ENCODE peak calls at places on chromosomes 3 and 15, in seven cellular contexts. One of them, this sample, is unnamed.

GRCh38 chr3:12394516-12395271 is 89.6 kb upstream of the TSEN2 start:
- DNase-seq in heart left ventricle: no peak
- DNase-seq in esophagus squamous epithelium: no peak
- DNase-seq in colonic mucosa: no peak
- DNase-seq in body of pancreas: no peak
- DNase-seq in GM23248: peak; percentile 13
- DNase-seq in brain microvascular endothelial cell: no peak
- DNase-seq in this sample: no peak

GRCh38 chr3:8328971-8329370 is 172.7 kb upstream of the LMCD1 start:
- DNase-seq in heart left ventricle: no peak
- DNase-seq in esophagus squamous epithelium: no peak
- DNase-seq in colonic mucosa: no peak
- DNase-seq in body of pancreas: no peak
- DNase-seq in GM23248: no peak
- DNase-seq in brain microvascular endothelial cell: no peak
- DNase-seq in this sample: no peak

GRCh38 chr15:69459063-69459462 is 6.4 kb downstream of the RPLP1 start:
- DNase-seq in heart left ventricle: no peak
- DNase-seq in esophagus squamous epithelium: no peak
- DNase-seq in colonic mucosa: no peak
- DNase-seq in body of pancreas: no peak
- DNase-seq in GM23248: peak; percentile 27
- DNase-seq in brain microvascular endothelial cell: no peak
- DNase-seq in this sample: no peak

GRCh38 chr3:190825389-190826016 is 37.0 kb downstream of the GMNC start:
- DNase-seq in heart left ventricle: no peak
- DNase-seq in esophagus squamous epithelium: no peak
- DNase-seq in colonic mucosa: no peak
- DNase-seq in body of pancreas: no peak
- DNase-seq in GM23248: peak; percentile 33
- DNase-seq in brain microvascular endothelial cell: no peak
- DNase-seq in this sample: no peak

GRCh38 chr3:117439812-117440211 is 730.2 kb downstream of the TUSC7 start:
- DNase-seq in heart left ventricle: no peak
- DNase-seq in esophagus squamous epithelium: no peak
- DNase-seq in colonic mucosa: no peak
- DNase-seq in body of pancreas: peak; percentile 15
- DNase-seq in GM23248: peak; percentile 31
- DNase-seq in brain microvascular endothelial cell: peak; percentile 4
- DNase-seq in this sample: no peak

GRCh38 chr15:74431645-74432044 is 2.1 kb downstream of the SEMA7A start:
- DNase-seq in heart left ventricle: no peak
- DNase-seq in esophagus squamous epithelium: no peak
- DNase-seq in colonic mucosa: no peak
- DNase-seq in body of pancreas: no peak
- DNase-seq in GM23248: peak; percentile 44
- DNase-seq in brain microvascular endothelial cell: no peak
- DNase-seq in this sample: no peak

GRCh38 chr15:97168704-97169475 is 791.6 kb upstream of the ARRDC4 start:
- DNase-seq in heart left ventricle: no peak
- DNase-seq in esophagus squamous epithelium: no peak
- DNase-seq in colonic mucosa: no peak
- DNase-seq in body of pancreas: no peak
- DNase-seq in GM23248: no peak
- DNase-seq in brain microvascular endothelial cell: no peak
- DNase-seq in this sample: no peak

GRCh38 chr15:74525946-74526345 is 15.1 kb upstream of the ARID3B start:
- DNase-seq in heart left ventricle: no peak
- DNase-seq in esophagus squamous epithelium: no peak
- DNase-seq in colonic mucosa: no peak
- DNase-seq in body of pancreas: no peak
- DNase-seq in GM23248: peak; percentile 96
- DNase-seq in brain microvascular endothelial cell: no peak
- DNase-seq in this sample: no peak

GRCh38 chr3:162337630-162338029 is 841.0 kb downstream of the OTOL1 start:
- DNase-seq in heart left ventricle: no peak
- DNase-seq in esophagus squamous epithelium: no peak
- DNase-seq in colonic mucosa: no peak
- DNase-seq in body of pancreas: no peak
- DNase-seq in GM23248: no peak
- DNase-seq in brain microvascular endothelial cell: no peak
- DNase-seq in this sample: no peak

GRCh38 chr15:69784808-69785550 is 312.7 kb downstream of the TLE3 start:
- DNase-seq in heart left ventricle: no peak
- DNase-seq in esophagus squamous epithelium: no peak
- DNase-seq in colonic mucosa: no peak
- DNase-seq in body of pancreas: no peak
- DNase-seq in GM23248: peak; percentile 71
- DNase-seq in brain microvascular endothelial cell: peak; percentile 34
- DNase-seq in this sample: no peak

GRCh38 chr3:47324278-47324865 is 41.6 kb downstream of the KLHL18 start:
- DNase-seq in heart left ventricle: peak; percentile 63
- DNase-seq in esophagus squamous epithelium: no peak
- DNase-seq in colonic mucosa: peak; percentile 67
- DNase-seq in body of pancreas: peak; percentile 58
- DNase-seq in GM23248: peak; percentile 91
- DNase-seq in brain microvascular endothelial cell: peak; percentile 65
- DNase-seq in this sample: peak; percentile 65

GRCh38 chr3:13187593-13187992 is 114.4 kb upstream of the IQSEC1 start:
- DNase-seq in heart left ventricle: no peak
- DNase-seq in esophagus squamous epithelium: no peak
- DNase-seq in colonic mucosa: no peak
- DNase-seq in body of pancreas: no peak
- DNase-seq in GM23248: no peak
- DNase-seq in brain microvascular endothelial cell: no peak
- DNase-seq in this sample: no peak

GRCh38 chr15:45521596-45522167 is 873 bp downstream of the SLC30A4 start:
- DNase-seq in heart left ventricle: no peak
- DNase-seq in esophagus squamous epithelium: no peak
- DNase-seq in colonic mucosa: peak; percentile 47
- DNase-seq in body of pancreas: no peak
- DNase-seq in GM23248: peak; percentile 24
- DNase-seq in brain microvascular endothelial cell: no peak
- DNase-seq in this sample: no peak

GRCh38 chr3:169744332-169745054 is 20.4 kb downstream of the TERC start:
- DNase-seq in heart left ventricle: no peak
- DNase-seq in esophagus squamous epithelium: no peak
- DNase-seq in colonic mucosa: no peak
- DNase-seq in body of pancreas: no peak
- DNase-seq in GM23248: peak; percentile 16
- DNase-seq in brain microvascular endothelial cell: no peak
- DNase-seq in this sample: no peak

GRCh38 chr3:52052831-52053306 is 3.5 kb downstream of the DUSP7 start:
- DNase-seq in heart left ventricle: peak; percentile 95
- DNase-seq in esophagus squamous epithelium: peak; percentile 23
- DNase-seq in colonic mucosa: peak; percentile 83
- DNase-seq in body of pancreas: peak; percentile 38
- DNase-seq in GM23248: peak; percentile 91
- DNase-seq in brain microvascular endothelial cell: peak; percentile 75
- DNase-seq in this sample: peak; percentile 83

GRCh38 chr3:37221407-37221806 is 47.0 kb upstream of the LRRFIP2 start:
- DNase-seq in heart left ventricle: no peak
- DNase-seq in esophagus squamous epithelium: no peak
- DNase-seq in colonic mucosa: no peak
- DNase-seq in body of pancreas: no peak
- DNase-seq in GM23248: peak; percentile 82
- DNase-seq in brain microvascular endothelial cell: peak; percentile 83
- DNase-seq in this sample: no peak

GRCh38 chr3:127412578-127413317 is 124.9 kb upstream of the PRR20G start:
- DNase-seq in heart left ventricle: no peak
- DNase-seq in esophagus squamous epithelium: no peak
- DNase-seq in colonic mucosa: peak; percentile 13
- DNase-seq in body of pancreas: no peak
- DNase-seq in GM23248: no peak
- DNase-seq in brain microvascular endothelial cell: no peak
- DNase-seq in this sample: peak; percentile 24
- H3K27ac ChIP-seq in heart left ventricle: no peak overlapping the region
- H3K27ac ChIP-seq in esophagus squamous epithelium: no peak overlapping the region
- H3K27ac ChIP-seq in colonic mucosa: no peak overlapping the region
- H3K27ac ChIP-seq in body of pancreas: no peak overlapping the region
- H3K27ac ChIP-seq in GM23248: no peak overlapping the region
- H3K27ac ChIP-seq in brain microvascular endothelial cell: no peak overlapping the region
- H3K27ac ChIP-seq in this sample: peak overlapping the region; percentile 40

GRCh38 chr15:81297147-81297572 is 26.8 kb downstream of the STARD5 start:
- DNase-seq in heart left ventricle: no peak
- DNase-seq in esophagus squamous epithelium: no peak
- DNase-seq in colonic mucosa: no peak
- DNase-seq in body of pancreas: no peak
- DNase-seq in GM23248: peak; percentile 76
- DNase-seq in brain microvascular endothelial cell: no peak
- DNase-seq in this sample: no peak

GRCh38 chr15:81297580-81298575 is 26.1 kb downstream of the STARD5 start:
- DNase-seq in heart left ventricle: no peak
- DNase-seq in esophagus squamous epithelium: no peak
- DNase-seq in colonic mucosa: no peak
- DNase-seq in body of pancreas: no peak
- DNase-seq in GM23248: no peak
- DNase-seq in brain microvascular endothelial cell: no peak
- DNase-seq in this sample: no peak

GRCh38 chr15:81299630-81300273 is 24.2 kb downstream of the STARD5 start:
- DNase-seq in heart left ventricle: no peak
- DNase-seq in esophagus squamous epithelium: no peak
- DNase-seq in colonic mucosa: no peak
- DNase-seq in body of pancreas: no peak
- DNase-seq in GM23248: no peak
- DNase-seq in brain microvascular endothelial cell: no peak
- DNase-seq in this sample: no peak

GRCh38 chr15:81296673-81297072 is 27.3 kb downstream of the STARD5 start:
- DNase-seq in heart left ventricle: peak; percentile 63
- DNase-seq in esophagus squamous epithelium: no peak
- DNase-seq in colonic mucosa: peak; percentile 49
- DNase-seq in body of pancreas: no peak
- DNase-seq in GM23248: no peak
- DNase-seq in brain microvascular endothelial cell: no peak
- DNase-seq in this sample: no peak

DNA sequence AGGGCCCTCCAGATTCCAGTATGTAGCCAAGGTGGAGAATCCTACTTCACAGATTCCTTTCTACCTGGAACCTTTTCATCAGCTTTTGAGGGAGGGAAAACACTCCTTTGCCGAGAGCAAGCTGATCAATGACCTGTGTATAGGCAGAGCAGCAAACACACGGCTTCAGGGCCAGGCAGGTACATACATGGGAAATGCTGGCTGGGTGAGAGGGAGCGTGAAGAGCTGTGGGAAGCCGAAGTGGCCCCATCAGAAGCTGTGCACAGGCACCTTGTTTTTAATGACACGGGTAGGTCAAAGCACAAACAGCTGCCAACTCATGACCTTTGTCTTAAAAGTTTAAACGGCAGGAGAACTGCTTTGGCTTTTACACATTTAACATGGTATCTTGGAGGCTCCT is 25.3 kb downstream of the STARD5 start:
- DNase-seq in heart left ventricle: no peak
- DNase-seq in esophagus squamous epithelium: no peak
- DNase-seq in colonic mucosa: no peak
- DNase-seq in body of pancreas: no peak
- DNase-seq in GM23248: no peak
- DNase-seq in brain microvascular endothelial cell: no peak
- DNase-seq in this sample: no peak
- H3K4me3 ChIP-seq in heart left ventricle: peak overlapping the region; percentile 45
- H3K4me3 ChIP-seq in esophagus squamous epithelium: no peak overlapping the region
- H3K4me3 ChIP-seq in colonic mucosa: peak overlapping the region; percentile 19
- H3K4me3 ChIP-seq in body of pancreas: no peak overlapping the region
- H3K4me3 ChIP-seq in GM23248: no peak overlapping the region
- H3K4me3 ChIP-seq in brain microvascular endothelial cell: no peak overlapping the region
- H3K4me3 ChIP-seq in this sample: no peak overlapping the region

DNA sequence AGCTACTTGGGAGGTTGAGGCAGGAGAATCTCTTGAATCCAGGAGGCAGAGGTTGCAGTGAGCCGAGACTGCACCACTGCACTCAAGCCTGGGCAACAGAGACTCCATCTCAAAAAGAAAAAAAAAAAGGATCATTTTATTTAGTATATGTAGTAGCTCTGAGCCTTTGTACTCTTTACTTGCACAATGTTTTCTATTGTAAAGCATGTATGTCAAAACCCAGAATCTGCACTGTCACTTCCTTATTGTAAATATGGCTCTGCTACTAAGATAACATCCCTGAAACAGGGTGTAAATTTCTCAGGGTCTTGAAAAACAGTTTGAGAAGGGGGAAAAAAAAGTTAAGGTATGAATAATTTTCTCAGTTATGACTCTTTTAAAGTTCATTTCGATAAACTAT is 35.1 kb downstream of the SLMAP start:
- DNase-seq in heart left ventricle: no peak
- DNase-seq in esophagus squamous epithelium: no peak
- DNase-seq in colonic mucosa: no peak
- DNase-seq in body of pancreas: no peak
- DNase-seq in GM23248: no peak
- DNase-seq in brain microvascular endothelial cell: no peak
- DNase-seq in this sample: no peak
- H3K27ac ChIP-seq in heart left ventricle: peak overlapping the region; percentile 34
- H3K27ac ChIP-seq in esophagus squamous epithelium: no peak overlapping the region
- H3K27ac ChIP-seq in colonic mucosa: no peak overlapping the region
- H3K27ac ChIP-seq in body of pancreas: no peak overlapping the region
- H3K27ac ChIP-seq in GM23248: no peak overlapping the region
- H3K27ac ChIP-seq in brain microvascular endothelial cell: no peak overlapping the region
- H3K27ac ChIP-seq in this sample: no peak overlapping the region

DNA sequence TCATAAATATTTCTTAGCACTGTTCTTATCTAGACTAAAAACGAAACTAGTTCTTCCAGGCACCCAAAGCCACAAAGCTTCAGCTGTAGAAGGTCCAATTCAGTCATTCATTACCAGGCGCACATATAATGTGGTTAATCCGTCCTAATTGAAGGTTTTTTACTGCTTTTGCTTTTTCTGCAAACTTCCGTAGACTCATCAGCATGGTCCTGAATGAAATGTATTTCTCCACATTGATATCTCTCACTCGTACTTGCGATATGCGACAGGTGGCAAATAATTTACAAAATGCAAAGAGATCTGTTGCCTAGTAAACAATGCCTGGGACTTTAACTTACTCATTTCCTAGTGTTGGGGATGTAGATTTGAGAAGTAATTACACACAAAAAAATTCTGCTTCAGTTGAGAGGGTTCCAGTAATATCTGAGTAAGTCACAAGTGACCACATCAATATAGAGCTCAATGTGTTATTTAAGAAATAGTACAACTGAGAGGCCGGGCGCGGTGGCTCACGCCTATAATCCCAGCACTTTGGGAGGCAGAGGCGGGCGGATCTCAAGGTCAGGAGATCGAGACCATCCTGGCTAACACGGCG is 75.0 kb upstream of the MBNL1 start:
- DNase-seq in heart left ventricle: no peak
- DNase-seq in esophagus squamous epithelium: no peak
- DNase-seq in colonic mucosa: no peak
- DNase-seq in body of pancreas: no peak
- DNase-seq in GM23248: no peak
- DNase-seq in brain microvascular endothelial cell: no peak
- DNase-seq in this sample: no peak
- H3K4me3 ChIP-seq in heart left ventricle: no peak overlapping the region
- H3K4me3 ChIP-seq in esophagus squamous epithelium: no peak overlapping the region
- H3K4me3 ChIP-seq in colonic mucosa: no peak overlapping the region
- H3K4me3 ChIP-seq in body of pancreas: no peak overlapping the region
- H3K4me3 ChIP-seq in GM23248: no peak overlapping the region
- H3K4me3 ChIP-seq in brain microvascular endothelial cell: no peak overlapping the region
- H3K4me3 ChIP-seq in this sample: no peak overlapping the region